ENCODE peak calls at places on chromosomes 11 and 22, in four cellular contexts. One of them, this sample, is unnamed.

GRCh38 chr22:43110444-43110926 is at the start of gene BIK:
- DNase-seq in K562: peak
- DNase-seq in GM12878: no peak
- DNase-seq in SK-N-SH: peak
- DNase-seq in this sample: peak

GRCh38 chr22:50731811-50732624 is 6.0 kb upstream of the ACR start:
- DNase-seq in K562: peak
- DNase-seq in GM12878: no peak
- DNase-seq in SK-N-SH: peak
- DNase-seq in this sample: peak

GRCh38 chr11:61580292-61580888 is 486 bp downstream of the SYT7 start:
- DNase-seq in K562: no peak
- DNase-seq in GM12878: no peak
- DNase-seq in SK-N-SH: no peak
- DNase-seq in this sample: no peak

GRCh38 chr11:7595951-7596350 is 77.3 kb downstream of the CYB5R2 start:
- DNase-seq in K562: no peak
- DNase-seq in GM12878: no peak
- DNase-seq in SK-N-SH: no peak
- DNase-seq in this sample: no peak

GRCh38 chr22:23218867-23219251 is 38.5 kb downstream of the BCR start:
- DNase-seq in K562: no peak
- DNase-seq in GM12878: no peak
- DNase-seq in SK-N-SH: peak
- DNase-seq in this sample: peak

GRCh38 chr11:30617762-30618161 is 31.6 kb upstream of the MPPED2 start:
- DNase-seq in K562: no peak
- DNase-seq in GM12878: no peak
- DNase-seq in SK-N-SH: no peak
- DNase-seq in this sample: no peak

GRCh38 chr11:110219011-110219785 is 77.2 kb downstream of the RDX start:
- DNase-seq in K562: no peak
- DNase-seq in GM12878: no peak
- DNase-seq in SK-N-SH: no peak
- DNase-seq in this sample: no peak

GRCh38 chr22:22002526-22003055 is 20.0 kb upstream of the TOP3B start:
- DNase-seq in K562: no peak
- DNase-seq in GM12878: no peak
- DNase-seq in SK-N-SH: no peak
- DNase-seq in this sample: no peak

GRCh38 chr11:636511-637332 is at the start of gene DRD4:
- DNase-seq in K562: no peak
- DNase-seq in GM12878: no peak
- DNase-seq in SK-N-SH: peak
- DNase-seq in this sample: no peak

GRCh38 chr22:45692549-45692948 is 20.9 kb downstream of the ATXN10 start:
- DNase-seq in K562: no peak
- DNase-seq in GM12878: no peak
- DNase-seq in SK-N-SH: no peak
- DNase-seq in this sample: no peak

GRCh38 chr11:19625438-19625837 is 87.2 kb upstream of the NAV2 start:
- DNase-seq in K562: no peak
- DNase-seq in GM12878: no peak
- DNase-seq in SK-N-SH: no peak
- DNase-seq in this sample: no peak

GRCh38 chr11:46513934-46514342 is 79.9 kb downstream of the AMBRA1 start:
- DNase-seq in K562: no peak
- DNase-seq in GM12878: no peak
- DNase-seq in SK-N-SH: peak
- DNase-seq in this sample: no peak

GRCh38 chr11:85752890-85753581 is 57.9 kb downstream of the SYTL2 start:
- DNase-seq in K562: no peak
- DNase-seq in GM12878: no peak
- DNase-seq in SK-N-SH: no peak
- DNase-seq in this sample: no peak

GRCh38 chr11:65871811-65872548 is 620 bp downstream of the EFEMP2 start:
- DNase-seq in K562: no peak
- DNase-seq in GM12878: no peak
- DNase-seq in SK-N-SH: peak
- DNase-seq in this sample: no peak

GRCh38 chr22:24977370-24978230 is 25.1 kb downstream of the KIAA1671 start:
- DNase-seq in K562: no peak
- DNase-seq in GM12878: no peak
- DNase-seq in SK-N-SH: no peak
- DNase-seq in this sample: no peak

GRCh38 chr22:24978308-24978707 is 25.8 kb downstream of the KIAA1671 start:
- DNase-seq in K562: no peak
- DNase-seq in GM12878: no peak
- DNase-seq in SK-N-SH: no peak
- DNase-seq in this sample: no peak

GRCh38 chr22:24975813-24976341 is 23.4 kb downstream of the KIAA1671 start:
- DNase-seq in K562: no peak
- DNase-seq in GM12878: no peak
- DNase-seq in SK-N-SH: no peak
- DNase-seq in this sample: no peak

GRCh38 chr22:24975125-24975640 is 22.7 kb downstream of the KIAA1671 start:
- DNase-seq in K562: no peak
- DNase-seq in GM12878: no peak
- DNase-seq in SK-N-SH: no peak
- DNase-seq in this sample: no peak

DNA sequence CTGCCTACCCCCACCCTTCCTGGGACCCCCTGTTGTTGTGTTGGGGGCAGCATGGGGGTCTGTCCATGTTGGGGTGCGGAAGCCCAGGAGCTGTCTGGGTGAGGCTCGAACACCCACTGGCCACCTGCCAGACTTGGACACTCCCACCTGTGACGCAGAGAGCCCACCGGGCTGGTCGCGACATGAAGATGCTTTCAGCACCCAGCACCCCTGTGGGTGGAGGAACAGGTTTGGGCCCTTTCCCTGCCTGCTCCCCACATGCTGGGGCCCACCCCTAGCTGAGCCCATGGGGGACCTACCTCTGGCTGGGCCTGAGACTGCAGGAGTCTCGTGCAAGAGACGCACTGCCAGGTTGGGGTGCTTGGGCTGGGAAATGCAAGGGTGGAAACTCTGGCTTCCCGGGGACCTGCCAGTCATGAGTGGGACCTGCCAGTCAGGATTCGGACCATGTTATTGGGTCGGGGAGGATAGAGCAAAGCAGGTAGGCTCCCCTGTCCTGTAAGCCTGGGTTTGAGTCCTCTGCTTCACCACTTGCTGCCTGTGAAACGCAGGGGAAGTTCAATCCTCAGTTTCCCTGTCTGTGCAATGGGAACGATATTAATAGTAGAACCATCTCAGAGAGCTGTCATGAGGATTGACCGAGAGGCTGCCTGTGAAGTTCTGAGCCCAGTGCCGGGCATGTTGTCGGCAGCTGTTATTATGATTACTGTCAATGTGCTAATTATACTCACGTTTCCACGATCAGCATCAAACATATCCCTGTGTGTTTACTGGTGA is 24.1 kb downstream of the KIAA1671 start:
- DNase-seq in K562: no peak
- DNase-seq in GM12878: no peak
- DNase-seq in SK-N-SH: no peak
- DNase-seq in this sample: no peak
- TF ChIP-seq MXI1 in K562: no peak
- TF ChIP-seq MXI1 in GM12878: no peak
- TF ChIP-seq MXI1 in SK-N-SH: no peak
- TF ChIP-seq MXI1 in this sample: no peak

GRCh38 chr11:133936551-133936950 is 20.2 kb downstream of the IGSF9B start:
- DNase-seq in K562: no peak
- DNase-seq in GM12878: no peak
- DNase-seq in SK-N-SH: no peak
- DNase-seq in this sample: no peak

GRCh38 chr11:133937015-133937414 is 19.8 kb downstream of the IGSF9B start:
- DNase-seq in K562: no peak
- DNase-seq in GM12878: no peak
- DNase-seq in SK-N-SH: peak
- DNase-seq in this sample: no peak

GRCh38 chr11:133934599-133935550 is 21.9 kb downstream of the IGSF9B start:
- DNase-seq in K562: peak
- DNase-seq in GM12878: no peak
- DNase-seq in SK-N-SH: peak
- DNase-seq in this sample: peak

GRCh38 chr11:133935551-133935910 is 21.2 kb downstream of the IGSF9B start:
- DNase-seq in K562: no peak
- DNase-seq in GM12878: no peak
- DNase-seq in SK-N-SH: no peak
- DNase-seq in this sample: no peak

DNA sequence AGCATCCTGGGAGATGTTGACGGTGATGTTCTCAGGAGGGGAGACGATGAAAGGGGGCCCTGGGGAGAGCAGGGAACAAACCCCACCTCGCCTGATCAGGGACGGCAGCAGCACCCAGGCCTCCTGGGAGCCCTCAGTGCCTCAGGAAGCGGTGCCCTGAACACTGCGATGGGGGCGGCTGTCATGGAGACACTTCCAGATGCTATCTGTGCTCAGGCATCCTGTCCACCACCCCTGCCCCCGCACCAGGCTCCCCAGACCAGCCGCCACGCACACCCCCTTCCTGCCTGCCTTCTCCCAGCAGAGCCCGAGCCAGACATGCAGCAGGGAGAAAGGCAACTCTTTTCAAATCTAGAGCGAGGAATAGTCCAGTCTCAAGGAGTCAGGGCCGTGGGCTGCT is 20.6 kb downstream of the IGSF9B start:
- DNase-seq in K562: no peak
- DNase-seq in GM12878: no peak
- DNase-seq in SK-N-SH: peak
- DNase-seq in this sample: no peak
- TF ChIP-seq FOXM1 in K562: no peak
- TF ChIP-seq FOXM1 in GM12878: no peak
- TF ChIP-seq FOXM1 in SK-N-SH: no peak
- TF ChIP-seq FOXM1 in this sample: no peak

DNA sequence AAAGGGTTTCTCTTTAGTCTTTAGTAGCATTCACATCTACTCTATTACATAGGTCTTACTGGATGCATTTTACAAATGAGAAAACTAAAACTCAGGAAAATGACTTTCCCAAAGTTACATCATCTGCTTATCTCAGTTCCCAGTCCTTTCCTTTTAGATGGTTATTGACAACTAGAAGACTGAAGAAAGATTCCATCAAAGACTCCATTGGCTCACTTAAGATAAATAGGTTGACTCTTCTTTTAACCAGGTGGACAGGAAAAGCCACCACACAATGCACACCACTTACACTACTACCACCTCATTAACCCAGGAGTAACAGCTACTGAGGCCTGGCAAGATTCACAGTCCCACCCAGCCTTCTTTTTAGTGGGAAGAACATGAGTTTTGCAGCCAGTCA is 123.6 kb downstream of the TRIM44 start:
- DNase-seq in K562: no peak
- DNase-seq in GM12878: no peak
- DNase-seq in SK-N-SH: no peak
- DNase-seq in this sample: no peak
- TF ChIP-seq MXI1 in K562: no peak
- TF ChIP-seq MXI1 in GM12878: no peak
- TF ChIP-seq MXI1 in SK-N-SH: no peak
- TF ChIP-seq MXI1 in this sample: no peak

GRCh38 chr11:118691926-118692830 is 12.7 kb upstream of the TREH start:
- DNase-seq in K562: no peak
- DNase-seq in GM12878: peak
- DNase-seq in SK-N-SH: no peak
- DNase-seq in this sample: peak
- TF ChIP-seq FOXM1 in K562: no peak
- TF ChIP-seq FOXM1 in GM12878: no peak
- TF ChIP-seq FOXM1 in SK-N-SH: no peak
- TF ChIP-seq FOXM1 in this sample: no peak

GRCh38 chr11:76327223-76327622 is 53.7 kb downstream of the THAP12 start:
- DNase-seq in K562: no peak
- DNase-seq in GM12878: no peak
- DNase-seq in SK-N-SH: no peak
- DNase-seq in this sample: no peak

GRCh38 chr11:76329084-76329648 is 51.8 kb downstream of the THAP12 start:
- DNase-seq in K562: no peak
- DNase-seq in GM12878: no peak
- DNase-seq in SK-N-SH: no peak
- DNase-seq in this sample: peak

GRCh38 chr11:76330651-76331050 is 50.3 kb downstream of the THAP12 start:
- DNase-seq in K562: no peak
- DNase-seq in GM12878: no peak
- DNase-seq in SK-N-SH: no peak
- DNase-seq in this sample: no peak

GRCh38 chr11:76327756-76328388 is 53.1 kb downstream of the THAP12 start:
- DNase-seq in K562: no peak
- DNase-seq in GM12878: no peak
- DNase-seq in SK-N-SH: no peak
- DNase-seq in this sample: no peak

GRCh38 chr11:76329983-76330382 is 50.9 kb downstream of the THAP12 start:
- DNase-seq in K562: no peak
- DNase-seq in GM12878: no peak
- DNase-seq in SK-N-SH: no peak
- DNase-seq in this sample: peak
- TF ChIP-seq MXI1 in K562: no peak
- TF ChIP-seq MXI1 in GM12878: no peak
- TF ChIP-seq MXI1 in SK-N-SH: no peak
- TF ChIP-seq MXI1 in this sample: no peak

GRCh38 chr11:43138621-43139140 is 173.1 kb upstream of the API5 start:
- DNase-seq in K562: no peak
- DNase-seq in GM12878: no peak
- DNase-seq in SK-N-SH: no peak
- DNase-seq in this sample: no peak
- TF ChIP-seq FOXM1 in K562: no peak
- TF ChIP-seq FOXM1 in GM12878: no peak
- TF ChIP-seq FOXM1 in SK-N-SH: no peak
- TF ChIP-seq FOXM1 in this sample: no peak